ENCODE peak calls at places on chromosome 11, in seven cellular contexts. F is HCT116, O is GM23338, Y is neural progenitor cell, G is PC-3, N is MM.1S, U is GM23248. C is an unnamed sample. For H3K4me1, the result is how much of the 10 kb centered on the place peaks cover.

GRCh38 chr11:88818978-88819377 is 246.8 kb downstream of the GRM5 start:
- DNase-seq in F (no peak), O (no peak), Y (no peak), G (no peak), N (no peak), U (no peak), C (no peak)

GRCh38 chr11:105937331-105937730 is 84.7 kb downstream of the MSANTD4 start:
- DNase-seq in F (peak), O (no peak), Y (no peak), G (peak), N (no peak), U (peak), C (no peak)

GRCh38 chr11:75288846-75289760 is 48.5 kb downstream of the TPBGL start:
- DNase-seq in F (no peak), O (no peak), Y (no peak), G (no peak), N (no peak), U (peak), C (no peak)

GRCh38 chr11:118438314-118438931 is 2.1 kb downstream of the KMT2A start:
- DNase-seq in F (no peak), O (peak), Y (peak), G (peak), N (peak), U (peak), C (peak)

GRCh38 chr11:126925321-126926093 is 75.1 kb downstream of the KIRREL3 start:
- DNase-seq in F (no peak), O (no peak), Y (no peak), G (peak), N (no peak), U (peak), C (no peak)

GRCh38 chr11:105230586-105230985 is 91.0 kb upstream of the CARD18 start:
- DNase-seq in F (no peak), O (no peak), Y (no peak), G (no peak), N (no peak), U (no peak), C (peak)

GRCh38 chr11:44400431-44400830 is 90.5 kb upstream of the ALX4 start:
- DNase-seq in F (no peak), O (no peak), Y (no peak), G (no peak), N (no peak), U (no peak), C (no peak)

GRCh38 chr11:120956710-120957500 is 67.0 kb upstream of the TBCEL start:
- DNase-seq in F (no peak), O (peak), Y (no peak), G (no peak), N (peak), U (no peak), C (no peak)

GRCh38 chr11:35579557-35580396 is 38.5 kb upstream of the FJX1 start:
- DNase-seq in F (peak), O (no peak), Y (no peak), G (peak), N (no peak), U (peak), C (peak)

GRCh38 chr11:36427079-36427478 is 83.0 kb downstream of the TRAF6 start:
- DNase-seq in F (no peak), O (no peak), Y (no peak), G (no peak), N (no peak), U (peak), C (no peak)

GRCh38 chr11:111359223-111360149 is 19.6 kb downstream of the POU2AF1 start:
- DNase-seq in F (no peak), O (no peak), Y (no peak), G (no peak), N (no peak), U (no peak), C (no peak)

GRCh38 chr11:102318469-102318868 is 1.2 kb downstream of the BIRC3 start:
- DNase-seq in F (no peak), O (no peak), Y (no peak), G (peak), N (peak), U (peak), C (no peak)

GRCh38 chr11:46450846-46451470 is 59.4 kb upstream of the CHRM4 start:
- DNase-seq in F (no peak), O (no peak), Y (no peak), G (no peak), N (no peak), U (no peak), C (no peak)

GRCh38 chr11:75319035-75319877 is 32.2 kb downstream of the ARRB1 start:
- DNase-seq in F (no peak), O (no peak), Y (no peak), G (peak), N (no peak), U (peak), C (no peak)

GRCh38 chr11:44005076-44005800 is 42.5 kb upstream of the ACCSL start:
- DNase-seq in F (no peak), O (peak), Y (peak), G (no peak), N (peak), U (no peak), C (no peak)

GRCh38 chr11:28241760-28242159 is 133.6 kb downstream of the METTL15 start:
- DNase-seq in F (no peak), O (no peak), Y (no peak), G (no peak), N (no peak), U (no peak), C (no peak)

GRCh38 chr11:56889986-56890385 is 98.7 kb upstream of the OR5AK2 start:
- DNase-seq in F (no peak), O (no peak), Y (no peak), G (no peak), N (no peak), U (no peak), C (no peak)

GRCh38 chr11:117836077-117836960 is 11.8 kb upstream of the FXYD2 start:
- DNase-seq in F (no peak), O (no peak), Y (no peak), G (no peak), N (no peak), U (no peak), C (no peak)

GRCh38 chr11:125404811-125405481 is 91.1 kb downstream of the FEZ1 start:
- DNase-seq in F (peak), O (peak), Y (peak), G (peak), N (peak), U (peak), C (peak)

GRCh38 chr11:11810764-11811726 is 30.7 kb upstream of the USP47 start:
- DNase-seq in F (peak), O (peak), Y (no peak), G (no peak), N (no peak), U (no peak), C (no peak)

GRCh38 chr11:75499423-75500305 is 26.1 kb downstream of the GDPD5 start:
- DNase-seq in F (no peak), O (no peak), Y (no peak), G (peak), N (no peak), U (peak), C (no peak)

GRCh38 chr11:125263268-125263790 is 98.8 kb downstream of the PKNOX2 start:
- DNase-seq in F (no peak), O (peak), Y (peak), G (no peak), N (no peak), U (peak), C (peak)

GRCh38 chr11:101128571-101129202 is 926 bp downstream of the PGR start:
- DNase-seq in F (no peak), O (peak), Y (peak), G (no peak), N (no peak), U (no peak), C (peak)

GRCh38 chr11:534592-535518 is 521 bp downstream of the HRAS start:
- DNase-seq in F (no peak), O (peak), Y (peak), G (peak), N (peak), U (peak), C (peak)

GRCh38 chr11:537622-538430 is 499 bp downstream of the LRRC56 start:
- DNase-seq in F (no peak), O (no peak), Y (no peak), G (no peak), N (no peak), U (no peak), C (peak)

GRCh38 chr11:535519-536454 is at the start of gene HRAS:
- DNase-seq in F (peak), O (peak), Y (peak), G (peak), N (peak), U (peak), C (peak)

GRCh38 chr11:538431-539051 is 1.2 kb downstream of the LRRC56 start:
- DNase-seq in F (no peak), O (no peak), Y (no peak), G (no peak), N (no peak), U (no peak), C (no peak)

DNA sequence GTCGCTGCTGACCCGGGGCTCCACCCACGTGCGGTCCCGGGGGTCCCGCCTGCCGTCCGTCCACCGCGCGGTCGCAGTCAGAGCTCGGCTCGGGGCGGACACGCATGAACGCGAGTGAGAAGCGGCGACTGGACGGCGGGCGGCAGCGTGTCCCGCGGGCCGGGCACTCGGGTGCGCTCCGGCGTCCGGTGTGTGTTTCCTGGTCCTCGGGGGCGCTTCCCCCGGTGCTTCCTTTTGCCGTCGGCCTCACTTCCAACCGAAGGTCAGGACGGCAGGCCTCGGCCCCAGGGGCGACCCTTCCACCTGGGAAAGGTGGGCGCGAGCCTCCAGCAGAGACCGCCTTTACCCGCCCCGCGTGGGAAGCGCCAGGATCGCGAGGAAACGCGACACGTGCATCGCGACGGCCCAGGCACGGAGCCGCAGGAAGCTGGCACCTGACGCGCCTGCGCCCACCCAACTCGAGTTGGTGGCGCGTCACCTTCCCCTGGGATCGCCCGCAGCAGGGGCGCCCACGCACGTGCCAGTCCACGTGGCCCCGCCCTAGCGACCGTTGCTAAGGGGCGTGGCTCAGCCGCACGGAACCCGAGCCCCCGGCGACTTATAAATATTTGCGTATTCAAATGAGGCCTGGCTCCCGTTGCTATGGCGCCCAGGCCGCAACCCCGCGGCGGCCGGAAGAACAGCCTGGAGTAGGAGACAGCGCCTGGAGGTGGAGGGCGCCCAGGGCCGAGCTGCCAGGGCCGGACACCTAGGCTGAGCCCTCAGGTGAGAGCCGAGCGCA is at the start of gene LRRC56:
- DNase-seq in F (peak), O (peak), Y (peak), G (peak), N (peak), U (peak), C (peak)
- TF ChIP-seq EZH2 in F (no peak), O (no peak), Y (peak), G (no peak), N (no peak), U (no peak), C (no peak)

DNA sequence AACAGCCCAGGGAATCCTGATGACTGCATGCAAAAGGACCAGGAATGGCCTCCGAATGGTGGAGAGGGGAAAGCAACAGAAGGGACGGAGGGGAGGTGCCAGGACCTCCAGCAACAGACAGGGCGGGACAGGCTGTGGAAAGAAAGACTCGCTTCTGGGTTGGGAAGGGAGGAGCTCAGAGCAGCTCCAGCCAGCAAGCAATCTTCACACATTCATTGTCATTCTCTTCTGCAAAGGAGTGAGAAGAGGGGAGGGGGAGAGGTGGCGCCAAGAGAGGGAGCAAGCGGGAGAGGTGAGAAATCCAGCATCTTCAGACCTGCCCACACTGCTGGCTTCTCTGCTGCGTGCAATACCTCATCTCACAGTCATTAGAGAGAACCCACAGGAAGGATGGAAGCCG is 509.0 kb downstream of the BUD13 start:
- DNase-seq in F (no peak), O (no peak), Y (no peak), G (no peak), N (no peak), U (no peak), C (no peak)
- H3K4me1 ChIP-seq in F (under half), O (under half), Y (under half), G (under half), N (under half), U (under half), C (under half)

DNA sequence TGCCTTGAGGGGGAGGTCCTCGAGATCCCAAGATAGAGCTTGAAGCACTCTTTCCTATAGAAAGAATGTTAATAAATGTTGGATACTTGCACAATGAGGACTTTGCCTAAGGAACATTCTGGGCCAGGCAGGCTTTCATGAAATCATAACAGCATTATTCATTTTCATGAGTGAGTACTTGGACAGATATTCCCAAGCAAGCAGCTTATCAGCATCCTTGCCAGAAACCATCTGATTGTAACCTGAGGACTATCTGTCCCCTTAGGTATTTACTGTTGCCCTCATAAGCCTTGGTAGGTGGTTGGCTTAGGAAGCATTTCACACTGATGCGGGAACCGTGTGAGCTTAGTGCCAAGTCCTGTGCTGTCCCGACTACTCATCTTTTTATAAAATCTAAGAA is 22.7 kb downstream of the PANX1 start:
- DNase-seq in F (no peak), O (no peak), Y (no peak), G (no peak), N (no peak), U (peak), C (peak)
- TF ChIP-seq EZH2phosphoT487 in F (no peak), O (no peak), Y (no peak), G (no peak), N (no peak), U (no peak), C (no peak)

GRCh38 chr11:68673991-68674390 is 10.4 kb upstream of the GAL start:
- DNase-seq in F (no peak), O (no peak), Y (no peak), G (no peak), N (no peak), U (no peak), C (no peak)

GRCh38 chr11:68670208-68670992 is 13.9 kb upstream of the GAL start:
- DNase-seq in F (no peak), O (peak), Y (no peak), G (no peak), N (no peak), U (no peak), C (no peak)

GRCh38 chr11:68674461-68674860 is 9.9 kb upstream of the GAL start:
- DNase-seq in F (no peak), O (no peak), Y (no peak), G (no peak), N (no peak), U (no peak), C (no peak)

GRCh38 chr11:68669301-68670090 is 14.8 kb upstream of the GAL start:
- DNase-seq in F (no peak), O (no peak), Y (no peak), G (no peak), N (peak), U (no peak), C (no peak)

DNA sequence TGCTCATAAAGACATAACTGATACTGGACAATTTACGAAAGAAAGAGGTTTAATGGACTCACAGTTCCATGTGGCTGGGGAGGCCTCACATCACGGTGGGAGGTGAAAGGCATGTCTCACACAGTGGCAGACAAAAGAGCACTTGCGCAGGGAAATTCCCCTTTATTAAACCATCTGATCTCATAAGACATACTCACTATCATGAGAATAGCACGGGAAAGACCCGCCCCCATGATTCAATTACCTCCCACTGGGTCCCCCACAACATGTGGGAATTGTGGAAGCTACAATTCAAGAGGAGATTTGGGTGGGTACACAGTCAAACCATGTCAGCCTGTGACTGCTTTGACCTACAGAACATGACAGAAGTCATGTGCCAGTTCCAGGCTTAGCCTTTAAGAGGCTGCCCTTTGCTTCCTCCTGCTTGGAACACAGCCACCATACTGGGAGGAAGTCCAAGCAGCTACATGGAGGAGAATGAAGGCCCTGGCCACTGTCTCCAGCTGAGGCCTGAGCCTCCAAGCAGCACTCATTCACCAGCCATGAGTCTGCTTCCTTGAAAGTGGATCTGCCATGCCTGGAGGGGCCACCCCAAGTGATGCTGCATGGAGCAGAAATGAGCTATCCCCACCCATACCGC is 10.9 kb upstream of the GAL start:
- DNase-seq in F (no peak), O (no peak), Y (no peak), G (no peak), N (no peak), U (no peak), C (no peak)
- TF ChIP-seq EZH2 in F (no peak), O (no peak), Y (no peak), G (no peak), N (no peak), U (no peak), C (no peak)

DNA sequence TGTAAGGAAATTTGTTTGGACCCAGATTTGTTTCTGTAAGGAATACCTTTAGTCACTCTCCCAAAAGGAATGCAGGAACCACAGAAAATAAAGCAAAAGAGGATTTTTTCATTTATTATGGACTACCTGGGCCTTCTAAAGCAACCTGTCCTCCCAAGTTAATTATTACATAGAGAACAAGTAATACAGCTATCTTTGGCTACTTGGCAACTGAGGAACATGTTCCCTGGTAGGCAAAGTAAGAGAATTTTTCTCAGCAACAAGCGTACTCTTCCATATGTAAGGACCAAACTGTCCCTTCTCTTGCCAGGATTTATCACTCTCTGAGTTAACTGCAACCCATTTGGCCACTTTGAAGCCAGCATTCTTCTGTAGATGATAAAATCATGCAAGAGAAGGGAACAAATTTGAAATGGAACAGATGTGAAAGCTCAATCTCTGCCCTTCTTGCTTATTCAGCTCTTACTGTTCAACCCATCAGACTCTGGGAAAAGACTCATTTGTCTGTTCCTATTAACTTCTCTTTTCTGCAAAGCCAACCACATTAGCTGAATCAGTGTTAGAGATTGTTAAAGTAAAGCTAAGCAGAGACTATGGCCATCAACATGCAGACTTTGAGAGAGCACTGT is 190.2 kb downstream of the SWAP70 start:
- DNase-seq in F (no peak), O (no peak), Y (no peak), G (no peak), N (no peak), U (peak), C (no peak)
- H3K4me1 ChIP-seq in F (under half), O (under half), Y (under half), G (under half), N (under half), U (half or more), C (under half)

GRCh38 chr11:60169264-60169915 is 13.5 kb downstream of the MS4A6A start:
- DNase-seq in F (peak), O (peak), Y (peak), G (peak), N (peak), U (peak), C (no peak)
- TF ChIP-seq EZH2phosphoT487 in F (no peak), O (no peak), Y (no peak), G (no peak), N (no peak), U (no peak), C (no peak)

GRCh38 chr11:134277176-134278001 is 1.2 kb downstream of the GLB1L3 start:
- DNase-seq in F (no peak), O (peak), Y (peak), G (no peak), N (no peak), U (peak), C (no peak)

GRCh38 chr11:134276396-134277175 is 407 bp downstream of the GLB1L3 start:
- DNase-seq in F (no peak), O (peak), Y (peak), G (no peak), N (no peak), U (peak), C (no peak)

GRCh38 chr11:134273317-134273712 is 2.9 kb upstream of the GLB1L3 start:
- DNase-seq in F (no peak), O (no peak), Y (no peak), G (no peak), N (no peak), U (no peak), C (no peak)

GRCh38 chr11:134275188-134275533 is 1.0 kb upstream of the GLB1L3 start:
- DNase-seq in F (no peak), O (peak), Y (no peak), G (no peak), N (no peak), U (no peak), C (no peak)

GRCh38 chr11:134275534-134276395 is at the start of gene GLB1L3:
- DNase-seq in F (no peak), O (peak), Y (peak), G (no peak), N (peak), U (peak), C (peak)
- TF ChIP-seq EZH2 in F (no peak), O (no peak), Y (no peak), G (no peak), N (no peak), U (peak), C (no peak)

GRCh38 chr11:6607190-6607635 is 3.6 kb downstream of the ILK start:
- DNase-seq in F (no peak), O (no peak), Y (no peak), G (no peak), N (no peak), U (no peak), C (no peak)
- H3K4me1 ChIP-seq in F (half or more), O (under half), Y (under half), G (under half), N (under half), U (under half), C (under half)

GRCh38 chr11:68890490-68891231 is 13.0 kb downstream of the MRPL21 start:
- DNase-seq in F (no peak), O (no peak), Y (no peak), G (no peak), N (no peak), U (peak), C (peak)
- TF ChIP-seq EZH2phosphoT487 in F (no peak), O (no peak), Y (no peak), G (no peak), N (no peak), U (no peak), C (no peak)